ENCODE peak calls at places on chromosome 7, in five cellular contexts. One of them, this sample, is unnamed.

GRCh38 chr7:4726568-4726967 is 44.5 kb downstream of the FOXK1 start:
- DNase-seq in tibial artery: no peak
- DNase-seq in right lobe of liver: no peak
- DNase-seq in mammary epithelial cell: no peak
- DNase-seq in CD8-positive, alpha-beta memory T cell: no peak
- DNase-seq in this sample: no peak

GRCh38 chr7:14734839-14735321 is 167.7 kb downstream of the DGKB start:
- DNase-seq in tibial artery: no peak
- DNase-seq in right lobe of liver: no peak
- DNase-seq in mammary epithelial cell: no peak
- DNase-seq in CD8-positive, alpha-beta memory T cell: no peak
- DNase-seq in this sample: no peak

GRCh38 chr7:100583132-100584045 is 2.5 kb downstream of the LRCH4 start:
- DNase-seq in tibial artery: peak; percentile 82
- DNase-seq in right lobe of liver: peak; percentile 69
- DNase-seq in mammary epithelial cell: no peak
- DNase-seq in CD8-positive, alpha-beta memory T cell: peak; percentile 51
- DNase-seq in this sample: peak; percentile 84

GRCh38 chr7:138070908-138071307 is 5.4 kb upstream of the AKR1D1 start:
- DNase-seq in tibial artery: no peak
- DNase-seq in right lobe of liver: no peak
- DNase-seq in mammary epithelial cell: no peak
- DNase-seq in CD8-positive, alpha-beta memory T cell: no peak
- DNase-seq in this sample: no peak

GRCh38 chr7:117083648-117084047 is 130.3 kb downstream of the ST7 start:
- DNase-seq in tibial artery: no peak
- DNase-seq in right lobe of liver: no peak
- DNase-seq in mammary epithelial cell: no peak
- DNase-seq in CD8-positive, alpha-beta memory T cell: no peak
- DNase-seq in this sample: peak; percentile 68

GRCh38 chr7:71286924-71287323 is 155.0 kb downstream of the GALNT17 start:
- DNase-seq in tibial artery: no peak
- DNase-seq in right lobe of liver: no peak
- DNase-seq in mammary epithelial cell: no peak
- DNase-seq in CD8-positive, alpha-beta memory T cell: no peak
- DNase-seq in this sample: no peak

GRCh38 chr7:26705567-26705966 is 158.8 kb downstream of the SKAP2 start:
- DNase-seq in tibial artery: no peak
- DNase-seq in right lobe of liver: no peak
- DNase-seq in mammary epithelial cell: peak; percentile 83
- DNase-seq in CD8-positive, alpha-beta memory T cell: no peak
- DNase-seq in this sample: no peak

GRCh38 chr7:29039747-29040569 is 81.8 kb upstream of the TRIL start:
- DNase-seq in tibial artery: no peak
- DNase-seq in right lobe of liver: no peak
- DNase-seq in mammary epithelial cell: no peak
- DNase-seq in CD8-positive, alpha-beta memory T cell: no peak
- DNase-seq in this sample: no peak

GRCh38 chr7:100879685-100880261 is 4.9 kb downstream of the SRRT start:
- DNase-seq in tibial artery: no peak
- DNase-seq in right lobe of liver: no peak
- DNase-seq in mammary epithelial cell: no peak
- DNase-seq in CD8-positive, alpha-beta memory T cell: no peak
- DNase-seq in this sample: no peak

GRCh38 chr7:47474211-47474936 is 107.5 kb downstream of the TNS3 start:
- DNase-seq in tibial artery: no peak
- DNase-seq in right lobe of liver: no peak
- DNase-seq in mammary epithelial cell: no peak
- DNase-seq in CD8-positive, alpha-beta memory T cell: no peak
- DNase-seq in this sample: no peak

DNA sequence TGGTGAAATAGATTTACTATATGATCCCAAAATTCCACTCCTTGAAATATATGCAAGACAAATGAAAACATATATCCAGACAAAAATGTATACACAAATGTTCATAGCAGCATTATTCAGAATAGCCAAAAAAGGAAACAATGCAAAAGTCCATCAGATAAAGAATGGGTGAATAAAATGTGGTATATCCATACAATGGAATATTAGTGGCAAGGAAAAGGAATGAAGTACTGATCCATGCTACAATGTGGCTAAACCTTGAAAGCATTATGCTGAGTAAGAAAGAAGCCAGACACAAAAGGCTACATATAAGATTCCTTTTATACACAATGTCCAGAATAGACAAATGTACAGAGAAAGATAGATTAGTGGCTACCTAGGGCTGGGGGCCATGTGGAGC is 225.5 kb downstream of the PLXNA4 start:
- DNase-seq in tibial artery: no peak
- DNase-seq in right lobe of liver: no peak
- DNase-seq in mammary epithelial cell: no peak
- DNase-seq in CD8-positive, alpha-beta memory T cell: no peak
- DNase-seq in this sample: no peak
- H3K4me3 ChIP-seq in tibial artery: no peak overlapping the region
- H3K4me3 ChIP-seq in right lobe of liver: no peak overlapping the region
- H3K4me3 ChIP-seq in mammary epithelial cell: no peak overlapping the region
- H3K4me3 ChIP-seq in CD8-positive, alpha-beta memory T cell: no peak overlapping the region
- H3K4me3 ChIP-seq in this sample: no peak overlapping the region

DNA sequence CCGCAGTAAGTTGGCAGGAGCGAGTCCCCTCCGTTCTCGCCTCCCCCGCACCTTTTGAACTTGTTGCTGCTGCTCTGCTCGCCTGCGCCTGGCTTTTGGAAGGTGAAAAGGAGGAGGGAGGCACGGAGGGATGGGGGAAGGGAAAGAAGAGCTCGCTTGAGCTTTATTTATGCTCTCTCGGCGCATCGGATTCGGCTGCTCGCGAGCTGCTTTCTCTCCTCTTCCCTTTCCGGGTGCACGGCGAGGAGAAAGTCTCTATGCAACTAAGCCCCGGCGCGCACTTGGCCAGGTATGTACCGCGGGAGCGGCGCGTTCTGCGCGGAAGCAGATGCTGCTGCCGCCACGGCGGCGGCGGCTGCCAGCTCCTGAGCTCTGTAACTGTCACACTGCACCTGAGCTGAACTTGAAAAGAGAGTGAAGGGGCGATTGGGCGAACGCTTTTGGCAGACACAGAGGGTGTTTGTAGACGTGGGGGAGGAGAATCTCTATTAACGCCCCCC is 551 bp downstream of the KCND2 start:
- DNase-seq in tibial artery: no peak
- DNase-seq in right lobe of liver: peak; percentile 32
- DNase-seq in mammary epithelial cell: peak; percentile 11
- DNase-seq in CD8-positive, alpha-beta memory T cell: no peak
- DNase-seq in this sample: no peak
- H3K4me3 ChIP-seq in tibial artery: peak overlapping the region; percentile 50
- H3K4me3 ChIP-seq in right lobe of liver: no peak overlapping the region
- H3K4me3 ChIP-seq in mammary epithelial cell: peak overlapping the region; percentile 15
- H3K4me3 ChIP-seq in CD8-positive, alpha-beta memory T cell: no peak overlapping the region
- H3K4me3 ChIP-seq in this sample: no peak overlapping the region

DNA sequence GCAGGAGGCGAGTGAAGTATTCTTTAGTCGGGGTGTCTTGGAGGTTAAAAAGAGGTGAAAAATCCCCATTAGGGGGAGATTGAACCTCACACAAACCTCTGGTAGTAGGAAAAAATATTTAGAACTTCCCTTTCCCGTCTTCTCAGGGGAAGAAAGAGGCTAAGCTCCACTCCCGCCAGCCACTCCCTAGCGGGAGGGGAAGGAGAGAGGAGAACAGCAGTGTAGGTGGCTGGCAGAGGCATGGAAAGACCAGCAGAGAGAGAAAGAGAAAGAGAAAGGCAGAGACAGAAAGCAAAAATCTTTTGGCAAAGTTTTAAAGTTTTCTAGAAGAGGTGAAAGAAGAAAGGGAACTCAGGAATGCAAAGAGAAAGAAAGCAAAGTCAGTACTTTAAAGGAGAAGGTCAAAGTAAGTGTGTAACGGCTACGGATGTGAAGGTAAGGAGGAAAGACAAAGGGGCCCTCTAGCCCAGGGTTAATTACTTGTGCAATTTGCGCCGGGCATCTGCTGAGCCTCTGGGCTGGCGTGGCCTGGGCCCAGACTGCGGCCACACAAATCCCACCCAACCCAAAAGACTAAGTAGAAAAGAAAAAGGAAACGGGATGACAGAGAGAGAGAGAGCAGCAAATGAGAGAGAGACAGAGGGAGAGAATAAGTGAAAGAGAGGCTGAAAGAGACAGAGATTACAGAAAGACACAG is 72.3 kb upstream of the ZNF746 start:
- DNase-seq in tibial artery: no peak
- DNase-seq in right lobe of liver: no peak
- DNase-seq in mammary epithelial cell: no peak
- DNase-seq in CD8-positive, alpha-beta memory T cell: no peak
- DNase-seq in this sample: no peak
- H3K4me3 ChIP-seq in tibial artery: no peak overlapping the region
- H3K4me3 ChIP-seq in right lobe of liver: no peak overlapping the region
- H3K4me3 ChIP-seq in mammary epithelial cell: no peak overlapping the region
- H3K4me3 ChIP-seq in CD8-positive, alpha-beta memory T cell: no peak overlapping the region
- H3K4me3 ChIP-seq in this sample: no peak overlapping the region

DNA sequence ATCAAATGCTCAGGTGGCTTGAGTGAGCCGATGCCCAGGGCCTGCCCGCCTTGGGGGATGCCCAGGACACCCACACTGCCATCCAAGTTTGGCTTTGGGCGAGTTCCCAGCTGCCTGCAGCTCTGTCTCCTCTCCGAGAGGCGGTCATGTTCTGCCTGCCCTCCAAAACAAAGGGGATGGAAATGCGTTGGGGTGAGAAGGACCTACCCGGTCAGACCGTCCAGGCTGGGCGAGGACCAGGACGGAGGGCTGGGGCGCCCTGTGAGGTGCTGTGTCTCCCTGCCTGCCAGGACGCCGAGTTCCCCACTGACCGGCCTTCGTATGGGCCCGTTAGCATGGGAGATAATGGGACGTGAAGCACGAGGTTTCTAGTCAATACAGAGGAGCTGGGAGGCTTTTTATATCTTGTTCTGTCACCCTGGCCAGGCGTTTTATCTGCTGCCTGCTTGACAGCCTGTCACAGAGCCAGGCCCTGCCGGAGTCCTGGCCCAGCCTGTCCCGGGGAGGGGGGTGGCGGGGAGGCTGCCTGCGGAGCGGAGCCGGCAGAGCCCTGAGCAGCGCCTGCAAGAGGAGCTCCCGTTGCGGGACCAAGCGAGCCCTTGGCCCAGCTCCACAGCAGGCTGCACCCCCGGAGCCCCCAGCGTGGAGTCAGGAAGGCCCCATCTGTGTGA is 22.0 kb upstream of the ELFN1 start:
- DNase-seq in tibial artery: peak; percentile 78
- DNase-seq in right lobe of liver: no peak
- DNase-seq in mammary epithelial cell: no peak
- DNase-seq in CD8-positive, alpha-beta memory T cell: no peak
- DNase-seq in this sample: no peak
- H3K4me3 ChIP-seq in tibial artery: peak overlapping the region; percentile 31
- H3K4me3 ChIP-seq in right lobe of liver: no peak overlapping the region
- H3K4me3 ChIP-seq in mammary epithelial cell: no peak overlapping the region
- H3K4me3 ChIP-seq in CD8-positive, alpha-beta memory T cell: no peak overlapping the region
- H3K4me3 ChIP-seq in this sample: no peak overlapping the region

GRCh38 chr7:95628831-95629439 is 32.6 kb upstream of the PDK4 start:
- DNase-seq in tibial artery: no peak
- DNase-seq in right lobe of liver: no peak
- DNase-seq in mammary epithelial cell: no peak
- DNase-seq in CD8-positive, alpha-beta memory T cell: no peak
- DNase-seq in this sample: no peak
- H3K4me3 ChIP-seq in tibial artery: no peak overlapping the region
- H3K4me3 ChIP-seq in right lobe of liver: no peak overlapping the region
- H3K4me3 ChIP-seq in mammary epithelial cell: no peak overlapping the region
- H3K4me3 ChIP-seq in CD8-positive, alpha-beta memory T cell: no peak overlapping the region
- H3K4me3 ChIP-seq in this sample: no peak overlapping the region

GRCh38 chr7:151243045-151243349 is 5.5 kb downstream of the SMARCD3 start:
- DNase-seq in tibial artery: no peak
- DNase-seq in right lobe of liver: no peak
- DNase-seq in mammary epithelial cell: no peak
- DNase-seq in CD8-positive, alpha-beta memory T cell: no peak
- DNase-seq in this sample: no peak
- H3K4me3 ChIP-seq in tibial artery: no peak overlapping the region
- H3K4me3 ChIP-seq in right lobe of liver: no peak overlapping the region
- H3K4me3 ChIP-seq in mammary epithelial cell: no peak overlapping the region
- H3K4me3 ChIP-seq in CD8-positive, alpha-beta memory T cell: peak overlapping the region; percentile 40
- H3K4me3 ChIP-seq in this sample: peak overlapping the region; percentile 27

GRCh38 chr7:44984478-44984758 is 5.6 kb upstream of the MYO1G start:
- DNase-seq in tibial artery: no peak
- DNase-seq in right lobe of liver: no peak
- DNase-seq in mammary epithelial cell: no peak
- DNase-seq in CD8-positive, alpha-beta memory T cell: no peak
- DNase-seq in this sample: no peak
- H3K4me3 ChIP-seq in tibial artery: no peak overlapping the region
- H3K4me3 ChIP-seq in right lobe of liver: no peak overlapping the region
- H3K4me3 ChIP-seq in mammary epithelial cell: peak overlapping the region; percentile 76
- H3K4me3 ChIP-seq in CD8-positive, alpha-beta memory T cell: peak overlapping the region; percentile 90
- H3K4me3 ChIP-seq in this sample: peak overlapping the region; percentile 84

GRCh38 chr7:392822-393221 is 102.9 kb downstream of the FOXL3 start:
- DNase-seq in tibial artery: no peak
- DNase-seq in right lobe of liver: no peak
- DNase-seq in mammary epithelial cell: no peak
- DNase-seq in CD8-positive, alpha-beta memory T cell: no peak
- DNase-seq in this sample: no peak
- H3K4me3 ChIP-seq in tibial artery: no peak overlapping the region
- H3K4me3 ChIP-seq in right lobe of liver: no peak overlapping the region
- H3K4me3 ChIP-seq in mammary epithelial cell: no peak overlapping the region
- H3K4me3 ChIP-seq in CD8-positive, alpha-beta memory T cell: no peak overlapping the region
- H3K4me3 ChIP-seq in this sample: no peak overlapping the region

This sample was measured in Jurkat, Clone E6-1.